ENCODE peak calls at places on chromosomes 1 and 21, in ten cellular contexts. C is endothelial cell, J is testis, L is brain microvascular endothelial cell, W is nephron progenitor cell, K is osteocyte, U is neural progenitor cell, B is HCT116, N is psoas muscle, A is ovary. O is an unnamed sample.

GRCh38 chr1:16981269-16981849 is 939 bp upstream of the MFAP2 start:
- DNase-seq in C (no peak), J (no peak), L (peak), W (no peak), K (no peak), U (no peak), B (no peak), N (no peak), A (no peak), O (no peak)

GRCh38 chr1:228205526-228206436 is 2.1 kb upstream of the OBSCN start:
- DNase-seq in C (no peak), J (no peak), L (no peak), W (no peak), K (peak), U (no peak), B (no peak), N (no peak), A (no peak), O (no peak)

GRCh38 chr1:67451377-67451776 is 21.2 kb upstream of the SERBP1 start:
- DNase-seq in C (no peak), J (no peak), L (no peak), W (no peak), K (no peak), U (no peak), B (no peak), N (no peak), A (no peak), O (no peak)

GRCh38 chr1:62912028-62912638 is 128.2 kb downstream of the ATG4C start:
- DNase-seq in C (peak), J (no peak), L (peak), W (no peak), K (no peak), U (peak), B (no peak), N (no peak), A (no peak), O (peak)

GRCh38 chr1:221169447-221169889 is 290.2 kb downstream of the HLX start:
- DNase-seq in C (no peak), J (no peak), L (peak), W (no peak), K (no peak), U (peak), B (no peak), N (no peak), A (no peak), O (no peak)

GRCh38 chr1:22711071-22711470 is 432 bp downstream of the EPHB2 start:
- DNase-seq in C (peak), J (no peak), L (no peak), W (no peak), K (no peak), U (peak), B (no peak), N (no peak), A (no peak), O (no peak)

GRCh38 chr1:71780681-71781080 is 501.7 kb downstream of the NEGR1 start:
- DNase-seq in C (no peak), J (no peak), L (no peak), W (no peak), K (no peak), U (no peak), B (no peak), N (no peak), A (no peak), O (no peak)

GRCh38 chr1:166169182-166169581 is 2.4 kb upstream of the FAM78B start:
- DNase-seq in C (no peak), J (no peak), L (no peak), W (no peak), K (no peak), U (no peak), B (no peak), N (no peak), A (no peak), O (no peak)

GRCh38 chr1:48718116-48718630 is 58.5 kb downstream of the BEND5 start:
- DNase-seq in C (no peak), J (no peak), L (no peak), W (no peak), K (no peak), U (no peak), B (no peak), N (no peak), A (no peak), O (no peak)

GRCh38 chr1:98331232-98331631 is 330.3 kb upstream of the SNX7 start:
- DNase-seq in C (no peak), J (no peak), L (peak), W (no peak), K (no peak), U (no peak), B (no peak), N (no peak), A (no peak), O (no peak)

GRCh38 chr1:63878914-63879313 is 105.1 kb downstream of the ROR1 start:
- DNase-seq in C (no peak), J (no peak), L (no peak), W (no peak), K (no peak), U (no peak), B (no peak), N (no peak), A (no peak), O (no peak)

GRCh38 chr21:30336596-30336995 is 898 bp downstream of the KRTAP27-1 start:
- DNase-seq in C (no peak), J (no peak), L (no peak), W (no peak), K (no peak), U (no peak), B (no peak), N (no peak), A (no peak), O (no peak)

GRCh38 chr1:174408142-174408541 is 39.6 kb upstream of the GPR52 start:
- DNase-seq in C (no peak), J (no peak), L (no peak), W (no peak), K (no peak), U (no peak), B (no peak), N (no peak), A (no peak), O (no peak)

GRCh38 chr1:206457408-206457807 is 12.9 kb upstream of the IKBKE start:
- DNase-seq in C (no peak), J (no peak), L (no peak), W (no peak), K (no peak), U (no peak), B (no peak), N (no peak), A (no peak), O (no peak)

GRCh38 chr1:22801753-22802152 is 91.1 kb downstream of the EPHB2 start:
- DNase-seq in C (no peak), J (no peak), L (no peak), W (peak), K (no peak), U (peak), B (no peak), N (no peak), A (no peak), O (no peak)

GRCh38 chr21:46071082-46071481 is 26.8 kb upstream of the COL6A2 start:
- DNase-seq in C (no peak), J (no peak), L (no peak), W (no peak), K (peak), U (no peak), B (no peak), N (peak), A (no peak), O (no peak)

GRCh38 chr1:67201891-67202290 is 35.6 kb downstream of the IL23R start:
- DNase-seq in C (no peak), J (no peak), L (no peak), W (no peak), K (no peak), U (no peak), B (no peak), N (no peak), A (no peak), O (no peak)

GRCh38 chr1:162023547-162024501 is at the start of gene OLFML2B:
- DNase-seq in C (peak), J (peak), L (peak), W (peak), K (peak), U (peak), B (peak), N (peak), A (peak), O (peak)

GRCh38 chr1:177238967-177239366 is 68.2 kb downstream of the BRINP2 start:
- DNase-seq in C (no peak), J (no peak), L (no peak), W (no peak), K (no peak), U (no peak), B (no peak), N (no peak), A (no peak), O (no peak)

GRCh38 chr1:39213511-39214002 is 9.1 kb downstream of the MACF1 start:
- DNase-seq in C (no peak), J (no peak), L (peak), W (no peak), K (no peak), U (peak), B (no peak), N (no peak), A (no peak), O (no peak)

GRCh38 chr1:234089396-234089795 is 184.9 kb downstream of the SLC35F3 start:
- DNase-seq in C (peak), J (no peak), L (no peak), W (no peak), K (no peak), U (peak), B (no peak), N (no peak), A (no peak), O (peak)

GRCh38 chr1:109516872-109517271 is 7.3 kb upstream of the AMIGO1 start:
- DNase-seq in C (no peak), J (no peak), L (no peak), W (no peak), K (no peak), U (no peak), B (no peak), N (no peak), A (no peak), O (no peak)

GRCh38 chr1:101371259-101371658 is 134.4 kb downstream of the S1PR1 start:
- DNase-seq in C (no peak), J (no peak), L (peak), W (no peak), K (no peak), U (no peak), B (peak), N (no peak), A (no peak), O (no peak)

GRCh38 chr1:25718738-25719137 is 81.3 kb upstream of the SELENON start:
- DNase-seq in C (no peak), J (no peak), L (no peak), W (no peak), K (no peak), U (no peak), B (no peak), N (no peak), A (no peak), O (no peak)

GRCh38 chr1:156944848-156945247 is 24.4 kb downstream of the LRRC71 start:
- DNase-seq in C (no peak), J (no peak), L (no peak), W (no peak), K (no peak), U (no peak), B (no peak), N (peak), A (no peak), O (no peak)

GRCh38 chr21:42309753-42310213 is 5.4 kb downstream of the TFF3 start:
- DNase-seq in C (peak), J (peak), L (peak), W (peak), K (no peak), U (peak), B (peak), N (peak), A (peak), O (peak)

GRCh38 chr1:59915516-59915915 is 11.1 kb downstream of the CYP2J2 start:
- DNase-seq in C (no peak), J (no peak), L (no peak), W (no peak), K (no peak), U (no peak), B (no peak), N (no peak), A (no peak), O (no peak)

GRCh38 chr1:46592846-46593245 is 11.2 kb downstream of the MKNK1 start:
- DNase-seq in C (no peak), J (no peak), L (no peak), W (no peak), K (no peak), U (no peak), B (no peak), N (no peak), A (no peak), O (no peak)

GRCh38 chr1:63955746-63956145 is 181.9 kb downstream of the ROR1 start:
- DNase-seq in C (no peak), J (no peak), L (no peak), W (no peak), K (no peak), U (no peak), B (no peak), N (no peak), A (no peak), O (no peak)

GRCh38 chr1:22406722-22407495 is 44.7 kb upstream of the ZBTB40 start:
- DNase-seq in C (no peak), J (no peak), L (peak), W (no peak), K (no peak), U (no peak), B (no peak), N (no peak), A (no peak), O (no peak)

GRCh38 chr1:40014253-40014706 is 26.2 kb upstream of the CAP1 start:
- DNase-seq in C (no peak), J (no peak), L (no peak), W (no peak), K (no peak), U (no peak), B (no peak), N (no peak), A (no peak), O (no peak)

GRCh38 chr1:51693420-51694144 is 76.7 kb downstream of the OSBPL9 start:
- DNase-seq in C (no peak), J (no peak), L (no peak), W (no peak), K (no peak), U (no peak), B (no peak), N (no peak), A (no peak), O (no peak)

GRCh38 chr1:17235135-17235880 is 13.6 kb upstream of the PADI3 start:
- DNase-seq in C (no peak), J (no peak), L (no peak), W (no peak), K (no peak), U (no peak), B (no peak), N (no peak), A (no peak), O (no peak)

GRCh38 chr1:68229927-68230812 is 2.2 kb downstream of the WLS start:
- DNase-seq in C (peak), J (no peak), L (no peak), W (peak), K (no peak), U (peak), B (no peak), N (no peak), A (peak), O (peak)

GRCh38 chr1:228164561-228165371 is 838 bp upstream of the IBA57 start:
- DNase-seq in C (no peak), J (no peak), L (no peak), W (no peak), K (no peak), U (no peak), B (no peak), N (peak), A (peak), O (no peak)

GRCh38 chr1:47656719-47657685 is 219.2 kb downstream of the FOXD2 start:
- DNase-seq in C (no peak), J (peak), L (peak), W (no peak), K (peak), U (no peak), B (no peak), N (no peak), A (no peak), O (no peak)

GRCh38 chr21:14273736-14274538 is 58.0 kb downstream of the RBM11 start:
- DNase-seq in C (peak), J (peak), L (no peak), W (no peak), K (no peak), U (peak), B (no peak), N (peak), A (no peak), O (peak)

GRCh38 chr1:39901486-39902120 is at the start of gene MYCL:
- DNase-seq in C (peak), J (peak), L (peak), W (peak), K (no peak), U (peak), B (peak), N (peak), A (no peak), O (peak)

GRCh38 chr1:96865731-96866684 is 144.4 kb downstream of the PTBP2 start:
- DNase-seq in C (no peak), J (no peak), L (peak), W (no peak), K (no peak), U (no peak), B (no peak), N (no peak), A (no peak), O (no peak)

GRCh38 chr1:15684468-15685283 is 556 bp downstream of the PLEKHM2 start:
- DNase-seq in C (peak), J (peak), L (no peak), W (peak), K (peak), U (peak), B (no peak), N (peak), A (peak), O (peak)

GRCh38 chr21:20730421-20730820 is 267.8 kb upstream of the NCAM2 start:
- DNase-seq in C (no peak), J (no peak), L (no peak), W (no peak), K (no peak), U (no peak), B (no peak), N (no peak), A (no peak), O (no peak)
- TF ChIP-seq CTCF in C (no peak), J (no peak), L (no peak), W (no peak), K (no peak), U (no peak), B (no peak), N (no peak), A (no peak), O (no peak)

GRCh38 chr1:43936470-43937151 is 3.0 kb downstream of the ARTN start:
- DNase-seq in C (peak), J (peak), L (no peak), W (peak), K (no peak), U (peak), B (no peak), N (peak), A (no peak), O (peak)
- TF ChIP-seq CTCF in C (peak), J (no peak), L (peak), W (no peak), K (no peak), U (peak), B (no peak), N (no peak), A (no peak), O (peak)

GRCh38 chr1:169586067-169586394 is 250 bp downstream of the F5 start:
- DNase-seq in C (no peak), J (no peak), L (no peak), W (no peak), K (no peak), U (no peak), B (no peak), N (no peak), A (no peak), O (no peak)

GRCh38 chr1:169588112-169588511 is 1.8 kb upstream of the F5 start:
- DNase-seq in C (no peak), J (no peak), L (no peak), W (no peak), K (no peak), U (no peak), B (no peak), N (no peak), A (no peak), O (no peak)

GRCh38 chr1:169584483-169585144 is 1.7 kb downstream of the F5 start:
- DNase-seq in C (no peak), J (no peak), L (no peak), W (no peak), K (no peak), U (no peak), B (no peak), N (no peak), A (no peak), O (no peak)

GRCh38 chr1:169585184-169585583 is 1.1 kb downstream of the F5 start:
- DNase-seq in C (no peak), J (no peak), L (no peak), W (no peak), K (no peak), U (no peak), B (no peak), N (no peak), A (no peak), O (no peak)

DNA sequence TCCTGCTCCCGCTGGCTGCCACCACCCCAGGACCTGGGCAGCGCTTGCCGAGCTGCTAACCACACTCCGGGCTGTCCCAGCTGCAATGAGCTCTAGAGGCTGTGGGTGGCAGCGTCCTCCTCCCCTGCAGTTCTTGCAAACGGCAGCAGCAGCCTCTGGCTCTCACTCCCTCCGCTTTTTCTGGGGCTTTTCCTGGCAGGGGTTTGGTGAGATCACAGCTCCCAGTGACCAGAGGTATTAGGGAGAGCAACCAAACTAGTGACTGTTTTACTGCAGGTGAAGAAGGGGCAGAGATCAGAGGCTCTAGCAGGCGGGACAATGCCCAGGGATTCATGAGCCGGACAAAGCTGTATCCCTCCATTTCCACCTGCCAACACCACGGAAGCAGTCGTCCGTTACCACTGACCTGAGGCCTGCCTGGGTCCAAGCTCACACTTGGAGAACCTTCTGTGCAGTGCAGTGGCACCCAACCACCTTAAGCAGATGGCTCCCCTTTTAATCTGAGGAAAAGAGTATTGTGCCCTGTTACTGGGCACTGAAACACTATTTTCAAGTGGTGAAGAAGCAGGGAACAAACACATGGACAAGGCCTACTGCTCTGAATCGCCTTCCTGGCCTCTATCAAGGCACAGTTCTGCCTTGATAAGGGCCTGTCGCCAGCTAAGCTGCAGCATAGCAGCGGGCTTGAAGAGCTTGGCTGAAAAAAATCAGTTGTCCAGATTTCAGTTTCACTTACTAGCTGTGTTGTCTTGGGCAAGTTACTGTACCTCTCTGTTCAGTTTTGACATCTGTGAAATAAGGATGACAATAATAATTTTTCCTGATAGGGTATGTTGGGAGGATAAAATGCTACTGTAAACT is at the start of gene F5:
- DNase-seq in C (peak), J (peak), L (peak), W (peak), K (no peak), U (peak), B (peak), N (peak), A (peak), O (peak)
- TF ChIP-seq CTCF in C (peak), J (no peak), L (peak), W (peak), K (peak), U (peak), B (peak), N (peak), A (no peak), O (peak)

GRCh38 chr1:61746768-61747167 is 4.5 kb downstream of the PATJ start:
- DNase-seq in C (no peak), J (no peak), L (no peak), W (no peak), K (no peak), U (no peak), B (no peak), N (no peak), A (no peak), O (no peak)
- TF ChIP-seq CTCF in C (no peak), J (no peak), L (no peak), W (no peak), K (no peak), U (no peak), B (no peak), N (no peak), A (no peak), O (no peak)

GRCh38 chr1:41361495-41362356 is 492 bp downstream of the FOXO6 start:
- DNase-seq in C (no peak), J (no peak), L (no peak), W (peak), K (no peak), U (peak), B (no peak), N (peak), A (no peak), O (peak)

GRCh38 chr1:41359211-41360073 is 1.8 kb upstream of the FOXO6 start:
- DNase-seq in C (no peak), J (peak), L (no peak), W (no peak), K (no peak), U (peak), B (no peak), N (peak), A (no peak), O (no peak)

GRCh38 chr1:41362357-41362721 is 1.1 kb downstream of the FOXO6 start:
- DNase-seq in C (no peak), J (no peak), L (no peak), W (peak), K (no peak), U (no peak), B (no peak), N (no peak), A (no peak), O (no peak)

GRCh38 chr1:41360074-41361027 is 883 bp upstream of the FOXO6 start:
- DNase-seq in C (no peak), J (peak), L (no peak), W (no peak), K (no peak), U (peak), B (no peak), N (no peak), A (no peak), O (no peak)

GRCh38 chr1:41361028-41361494 is at the start of gene FOXO6:
- DNase-seq in C (peak), J (peak), L (peak), W (peak), K (peak), U (peak), B (peak), N (peak), A (peak), O (peak)
- TF ChIP-seq CTCF in C (peak), J (peak), L (peak), W (peak), K (peak), U (peak), B (no peak), N (peak), A (peak), O (peak)